ENCODE peak calls at places on chromosomes 3 and 15, in five cellular contexts. X, I, J, C and K are unnamed samples.

GRCh38 chr3:124606180-124606579 is 124.1 kb upstream of the UMPS start:
- DNase-seq in X (no peak), I (no peak), J (no peak), C (no peak), K (no peak)

GRCh38 chr3:147509444-147509843 is 100.3 kb downstream of the ZIC1 start:
- DNase-seq in X (no peak), I (no peak), J (no peak), C (no peak), K (no peak)

GRCh38 chr15:59522988-59523461 is 85.0 kb downstream of the FAM81A start:
- DNase-seq in X (no peak), I (no peak), J (no peak), C (no peak), K (no peak)

GRCh38 chr3:14796403-14797077 is 22.2 kb upstream of the FGD5 start:
- DNase-seq in X (peak; percentile 8), I (no peak), J (no peak), C (no peak), K (no peak)

GRCh38 chr15:79157631-79158592 is 67.3 kb upstream of the RASGRF1 start:
- DNase-seq in X (no peak), I (no peak), J (no peak), C (no peak), K (no peak)

GRCh38 chr3:57784089-57784735 is 28.1 kb downstream of the SLMAP start:
- DNase-seq in X (no peak), I (no peak), J (no peak), C (no peak), K (no peak)

GRCh38 chr3:16024548-16024947 is 149.9 kb upstream of the GALNT15 start:
- DNase-seq in X (no peak), I (no peak), J (no peak), C (no peak), K (no peak)

GRCh38 chr3:123202451-123202850 is 708 bp downstream of the SEC22A start:
- DNase-seq in X (no peak), I (peak; percentile 11), J (no peak), C (no peak), K (no peak)

GRCh38 chr15:31831596-31831995 is 198.7 kb upstream of the CHRNA7 start:
- DNase-seq in X (no peak), I (no peak), J (no peak), C (no peak), K (no peak)

GRCh38 chr3:11499144-11499543 is 144.6 kb downstream of the VGLL4 start:
- DNase-seq in X (no peak), I (peak; percentile 89), J (no peak), C (peak; percentile 83), K (peak; percentile 82)

GRCh38 chr15:35019401-35020327 is 31.6 kb upstream of the ZNF770 start:
- DNase-seq in X (no peak), I (peak; percentile 37), J (peak; percentile 36), C (no peak), K (no peak)

GRCh38 chr3:52218953-52219650 is 6.3 kb downstream of the TLR9 start:
- DNase-seq in X (no peak), I (no peak), J (no peak), C (no peak), K (no peak)
- TF ChIP-seq CTCF in X (no peak), I (no peak), J (no peak), C (no peak), K (no peak)

GRCh38 chr3:39915027-39915426 is 105.6 kb downstream of the MYRIP start:
- DNase-seq in X (no peak), I (no peak), J (no peak), C (no peak), K (no peak)

GRCh38 chr3:39907981-39908380 is 98.6 kb downstream of the MYRIP start:
- DNase-seq in X (no peak), I (no peak), J (no peak), C (no peak), K (peak; percentile 67)

GRCh38 chr3:39910135-39910534 is 100.7 kb downstream of the MYRIP start:
- DNase-seq in X (no peak), I (no peak), J (no peak), C (no peak), K (no peak)

GRCh38 chr3:39910828-39911464 is 101.5 kb downstream of the MYRIP start:
- DNase-seq in X (no peak), I (no peak), J (no peak), C (peak; percentile 39), K (peak; percentile 55)

GRCh38 chr3:39911465-39912309 is 102.3 kb downstream of the MYRIP start:
- DNase-seq in X (no peak), I (no peak), J (no peak), C (no peak), K (peak; percentile 24)
- TF ChIP-seq CTCF in X (no peak), I (no peak), J (no peak), C (no peak), K (no peak)

GRCh38 chr15:96460106-96460505 is 129.6 kb downstream of the NR2F2 start:
- DNase-seq in X (no peak), I (no peak), J (no peak), C (no peak), K (no peak)

GRCh38 chr15:96466548-96466947 is 136.0 kb downstream of the NR2F2 start:
- DNase-seq in X (no peak), I (no peak), J (no peak), C (no peak), K (no peak)

GRCh38 chr15:96457852-96458251 is 127.4 kb downstream of the NR2F2 start:
- DNase-seq in X (no peak), I (peak; percentile 28), J (no peak), C (no peak), K (no peak)

GRCh38 chr15:96463376-96463775 is 132.9 kb downstream of the NR2F2 start:
- DNase-seq in X (no peak), I (no peak), J (no peak), C (no peak), K (no peak)

GRCh38 chr15:96462768-96463167 is 132.3 kb downstream of the NR2F2 start:
- DNase-seq in X (no peak), I (peak; percentile 12), J (no peak), C (no peak), K (no peak)
- TF ChIP-seq CTCF in X (no peak), I (peak; percentile 34), J (no peak), C (peak; percentile 27), K (peak; percentile 21)

DNA sequence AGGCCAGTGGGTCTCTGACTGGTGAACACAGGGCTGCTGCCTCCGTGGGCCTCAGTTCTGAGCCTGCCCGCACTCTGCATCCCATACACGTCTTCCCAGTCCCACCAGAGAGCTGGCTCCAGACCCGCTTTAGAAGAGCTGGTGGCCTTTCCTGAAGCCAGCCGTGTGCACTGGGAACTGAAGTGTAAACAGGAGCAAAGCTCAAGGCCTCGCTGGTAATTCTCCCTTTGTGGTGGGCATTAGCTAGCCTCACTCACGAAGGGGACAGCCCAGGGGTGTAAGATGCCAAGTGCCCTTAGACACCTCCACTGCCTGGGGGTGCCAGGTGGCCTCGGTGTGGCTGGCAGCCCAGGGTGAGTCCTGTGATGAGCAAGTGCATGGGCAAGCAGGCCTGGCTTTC is 12.9 kb upstream of the LINGO1 start:
- DNase-seq in X (no peak), I (no peak), J (no peak), C (no peak), K (no peak)
- TF ChIP-seq CTCF in X (no peak), I (no peak), J (no peak), C (no peak), K (no peak)

DNA sequence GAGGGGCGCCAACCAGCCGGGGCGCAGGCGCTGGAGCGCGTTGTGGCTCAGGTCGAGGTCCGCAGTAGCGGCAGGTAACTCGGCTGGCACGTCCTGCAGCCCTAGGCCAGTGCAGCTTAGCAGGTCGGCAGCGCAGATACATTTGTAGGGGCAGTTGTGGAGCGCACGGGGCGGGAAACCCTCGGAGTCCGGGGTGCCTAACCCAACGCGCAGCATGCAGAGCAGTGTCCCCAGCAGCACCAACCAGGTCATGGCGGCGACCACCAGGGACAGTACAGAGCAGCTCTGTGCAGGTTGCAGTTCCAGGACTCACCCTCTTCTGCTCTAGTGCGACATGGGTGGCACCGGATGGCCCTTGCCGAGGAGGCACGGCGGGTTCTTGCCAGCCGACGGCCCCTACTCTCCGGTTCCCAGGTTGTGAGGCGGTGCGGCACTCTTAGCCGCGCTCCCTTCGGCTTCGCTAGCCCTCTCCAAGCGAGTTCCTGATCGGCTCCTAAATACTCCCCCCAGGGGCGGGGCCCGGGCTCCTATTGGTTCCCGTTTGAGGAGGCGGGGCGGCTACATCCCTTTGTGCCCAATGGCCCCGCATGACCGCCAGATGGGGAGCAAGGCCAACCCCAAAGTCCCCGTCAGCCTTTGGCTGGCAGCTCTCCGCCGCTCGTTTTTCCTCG is at the start of gene AMIGO3:
- DNase-seq in X (peak; percentile 96), I (peak; percentile 94), J (peak; percentile 88), C (peak; percentile 56), K (peak; percentile 97)
- TF ChIP-seq CTCF in X (peak; percentile 46), I (peak; percentile 38), J (peak; percentile 63), C (peak; percentile 65), K (peak; percentile 30)